ENCODE peak calls at places on chromosomes 2 and 18, in seven cellular contexts. Z is A549, L is endothelial cell of umbilical vein, D is cardiac fibroblast, J is WERI-Rb-1, E is GM10248, R is PC-9. O is an unnamed sample.

GRCh38 chr2:17646838-17647701 is 106.5 kb downstream of the SMC6 start:
- DNase-seq in Z (no peak), L (no peak), D (no peak), J (no peak), E (no peak), R (no peak), O (no peak)

GRCh38 chr2:15730545-15731212 is 139.0 kb downstream of the DDX1 start:
- DNase-seq in Z (peak; percentile 85), L (peak; percentile 97), D (peak; percentile 98), J (no peak), E (no peak), R (peak; percentile 74), O (peak; percentile 97)

GRCh38 chr18:57148263-57148662 is 1.4 kb downstream of the BOD1L2 start:
- DNase-seq in Z (no peak), L (no peak), D (no peak), J (no peak), E (no peak), R (no peak), O (no peak)

GRCh38 chr2:17518212-17519154 is at the start of gene RAD51AP2:
- DNase-seq in Z (peak; percentile 44), L (peak; percentile 55), D (peak; percentile 85), J (peak; percentile 98), E (peak; percentile 86), R (peak; percentile 63), O (peak; percentile 74)

GRCh38 chr2:38149533-38149932 is 73.6 kb upstream of the CYP1B1 start:
- DNase-seq in Z (no peak), L (no peak), D (no peak), J (no peak), E (no peak), R (no peak), O (no peak)

GRCh38 chr18:45221363-45221762 is 393.9 kb upstream of the SLC14A2 start:
- DNase-seq in Z (no peak), L (no peak), D (peak; percentile 14), J (no peak), E (no peak), R (no peak), O (peak; percentile 84)

GRCh38 chr2:220445429-220446105 is 818.1 kb downstream of the SLC4A3 start:
- DNase-seq in Z (no peak), L (no peak), D (no peak), J (no peak), E (no peak), R (no peak), O (peak; percentile 16)

GRCh38 chr18:12651651-12652050 is 6.3 kb downstream of the SPIRE1 start:
- DNase-seq in Z (no peak), L (no peak), D (no peak), J (no peak), E (no peak), R (no peak), O (no peak)

GRCh38 chr2:195575879-195576391 is 81.1 kb upstream of the SLC39A10 start:
- DNase-seq in Z (peak; percentile 64), L (peak; percentile 59), D (peak; percentile 91), J (no peak), E (peak; percentile 38), R (peak; percentile 53), O (peak; percentile 88)

GRCh38 chr2:242011516-242011915 is 142.0 kb downstream of the RTP5 start:
- DNase-seq in Z (no peak), L (no peak), D (no peak), J (peak; percentile 0), E (no peak), R (no peak), O (no peak)

GRCh38 chr2:39139511-39140237 is 18.8 kb upstream of the SOS1 start:
- DNase-seq in Z (no peak), L (no peak), D (no peak), J (no peak), E (no peak), R (no peak), O (no peak)

GRCh38 chr2:190746971-190747761 is 98.3 kb downstream of the NAB1 start:
- DNase-seq in Z (no peak), L (peak; percentile 44), D (peak; percentile 82), J (no peak), E (no peak), R (no peak), O (peak; percentile 50)

GRCh38 chr2:134314656-134315377 is 60.9 kb downstream of the MGAT5 start:
- DNase-seq in Z (no peak), L (no peak), D (no peak), J (no peak), E (no peak), R (no peak), O (no peak)

GRCh38 chr18:79927597-79928562 is 23.6 kb downstream of the SLC66A2 start:
- DNase-seq in Z (no peak), L (no peak), D (no peak), J (peak; percentile 92), E (no peak), R (no peak), O (no peak)

GRCh38 chr18:50724631-50725235 is 95.1 kb downstream of the MRO start:
- DNase-seq in Z (no peak), L (no peak), D (peak; percentile 6), J (no peak), E (no peak), R (no peak), O (no peak)

GRCh38 chr2:134933732-134934131 is 15.1 kb downstream of the CCNT2 start:
- DNase-seq in Z (no peak), L (no peak), D (no peak), J (no peak), E (no peak), R (no peak), O (no peak)

GRCh38 chr2:20326163-20326780 is 24.4 kb downstream of the PUM2 start:
- DNase-seq in Z (peak; percentile 50), L (peak; percentile 72), D (peak; percentile 72), J (peak; percentile 76), E (peak; percentile 51), R (no peak), O (peak; percentile 63)

GRCh38 chr2:96832751-96833507 is 10.9 kb downstream of the ANKRD23 start:
- DNase-seq in Z (peak; percentile 54), L (no peak), D (peak; percentile 52), J (no peak), E (no peak), R (peak; percentile 90), O (peak; percentile 25)

GRCh38 chr2:26016012-26016742 is 17.7 kb upstream of the RAB10 start:
- DNase-seq in Z (no peak), L (no peak), D (peak; percentile 36), J (no peak), E (no peak), R (no peak), O (no peak)

GRCh38 chr2:231300020-231300721 is 95.3 kb upstream of the B3GNT7 start:
- DNase-seq in Z (no peak), L (peak; percentile 87), D (peak; percentile 6), J (no peak), E (no peak), R (peak; percentile 96), O (no peak)

GRCh38 chr2:145789636-145790035 is 1269.7 kb upstream of the ZEB2 start:
- DNase-seq in Z (no peak), L (no peak), D (no peak), J (no peak), E (no peak), R (no peak), O (no peak)

GRCh38 chr2:174765576-174765975 is 1.3 kb upstream of the CHRNA1 start:
- DNase-seq in Z (no peak), L (no peak), D (no peak), J (no peak), E (no peak), R (no peak), O (no peak)

GRCh38 chr2:174771631-174772491 is 7.6 kb upstream of the CHRNA1 start:
- DNase-seq in Z (peak; percentile 87), L (peak; percentile 71), D (peak; percentile 81), J (peak; percentile 84), E (peak; percentile 69), R (peak; percentile 70), O (peak; percentile 75)

GRCh38 chr2:174772492-174772801 is 8.2 kb upstream of the CHRNA1 start:
- DNase-seq in Z (no peak), L (no peak), D (no peak), J (no peak), E (no peak), R (no peak), O (no peak)

GRCh38 chr2:174771136-174771535 is 6.9 kb upstream of the CHRNA1 start:
- DNase-seq in Z (no peak), L (no peak), D (no peak), J (no peak), E (no peak), R (no peak), O (no peak)

GRCh38 chr2:174768557-174768956 is 4.3 kb upstream of the CHRNA1 start:
- DNase-seq in Z (no peak), L (no peak), D (no peak), J (peak; percentile 58), E (no peak), R (no peak), O (no peak)
- TF ChIP-seq CTCF in Z (no peak), L (no peak), D (no peak), J (no peak), E (no peak), R (no peak), O (no peak)

GRCh38 chr2:132595186-132595585 is 74.8 kb downstream of the LYPD1 start:
- DNase-seq in Z (no peak), L (no peak), D (no peak), J (no peak), E (no peak), R (no peak), O (no peak)
- TF ChIP-seq CTCF in Z (no peak), L (no peak), D (no peak), J (no peak), E (no peak), R (no peak), O (no peak)

GRCh38 chr2:199929257-199929656 is 18.2 kb downstream of the C2orf69 start:
- DNase-seq in Z (no peak), L (no peak), D (no peak), J (no peak), E (no peak), R (no peak), O (no peak)
- TF ChIP-seq CTCF in Z (no peak), L (no peak), D (no peak), J (no peak), E (no peak), R (no peak), O (no peak)

GRCh38 chr18:10032331-10032979 is 118.6 kb downstream of the VAPA start:
- DNase-seq in Z (no peak), L (peak; percentile 27), D (no peak), J (no peak), E (no peak), R (no peak), O (no peak)

GRCh38 chr18:10030816-10031541 is 117.2 kb downstream of the VAPA start:
- DNase-seq in Z (no peak), L (no peak), D (no peak), J (no peak), E (no peak), R (no peak), O (peak; percentile 14)

GRCh38 chr18:10035306-10035991 is 121.6 kb downstream of the VAPA start:
- DNase-seq in Z (no peak), L (no peak), D (no peak), J (no peak), E (no peak), R (peak; percentile 93), O (peak; percentile 18)

GRCh38 chr18:10029711-10030110 is 115.9 kb downstream of the VAPA start:
- DNase-seq in Z (no peak), L (no peak), D (no peak), J (no peak), E (no peak), R (no peak), O (no peak)

GRCh38 chr18:10033038-10033437 is 119.2 kb downstream of the VAPA start:
- DNase-seq in Z (no peak), L (peak; percentile 20), D (no peak), J (no peak), E (no peak), R (no peak), O (no peak)
- TF ChIP-seq CTCF in Z (no peak), L (no peak), D (no peak), J (no peak), E (no peak), R (no peak), O (no peak)

O was measured in fibroblast of mammary gland.